ENCODE peak calls at places on chromosomes 7 and 10, in four cellular contexts. K is HepG2, J is right lobe of liver, T is Peyer's patch. A is an unnamed sample.

GRCh38 chr7:41779918-41780317 is 77.0 kb upstream of the INHBA start:
- DNase-seq in K (no peak), J (no peak), T (no peak), A (no peak)

GRCh38 chr10:18486444-18486843 is 164.9 kb downstream of the NSUN6 start:
- DNase-seq in K (no peak), J (no peak), T (no peak), A (no peak)

GRCh38 chr7:131197920-131198610 is 129.6 kb upstream of the MKLN1 start:
- DNase-seq in K (no peak), J (no peak), T (no peak), A (no peak)

GRCh38 chr7:32947420-32947983 is 9.7 kb upstream of the FKBP9 start:
- DNase-seq in K (no peak), J (no peak), T (no peak), A (no peak)

GRCh38 chr7:55366461-55367138 is 1.5 kb downstream of the LANCL2 start:
- DNase-seq in K (peak; percentile 25), J (no peak), T (no peak), A (no peak)

GRCh38 chr7:106273009-106273695 is 11.6 kb downstream of the NAMPT start:
- DNase-seq in K (no peak), J (no peak), T (no peak), A (no peak)

GRCh38 chr10:43254199-43254730 is 12.6 kb downstream of the RASGEF1A start:
- DNase-seq in K (no peak), J (peak; percentile 20), T (no peak), A (peak; percentile 11)

GRCh38 chr7:68224041-68224534 is 1227.5 kb downstream of the TYW1 start:
- DNase-seq in K (no peak), J (no peak), T (no peak), A (peak; percentile 9)

GRCh38 chr7:30984359-30985107 is 20.8 kb downstream of the GHRHR start:
- DNase-seq in K (no peak), J (no peak), T (peak; percentile 35), A (no peak)

GRCh38 chr10:93991596-93992284 is 2.0 kb upstream of the PLCE1 start:
- DNase-seq in K (peak; percentile 57), J (peak; percentile 50), T (no peak), A (peak; percentile 51)

GRCh38 chr7:154198481-154198880 is 146.3 kb downstream of the DPP6 start:
- DNase-seq in K (no peak), J (no peak), T (no peak), A (no peak)

GRCh38 chr7:158082761-158083160 is 504.9 kb downstream of the PTPRN2 start:
- DNase-seq in K (no peak), J (no peak), T (no peak), A (no peak)

GRCh38 chr7:87413951-87414381 is 61.5 kb downstream of the ABCB4 start:
- DNase-seq in K (no peak), J (no peak), T (no peak), A (peak; percentile 11)

GRCh38 chr10:70369498-70370018 is 12.9 kb downstream of the LRRC20 start:
- DNase-seq in K (no peak), J (no peak), T (no peak), A (no peak)

GRCh38 chr7:106282374-106282773 is 2.4 kb downstream of the NAMPT start:
- DNase-seq in K (peak; percentile 20), J (no peak), T (no peak), A (no peak)

GRCh38 chr10:6507311-6507710 is 72.8 kb downstream of the PRKCQ start:
- DNase-seq in K (no peak), J (no peak), T (no peak), A (no peak)

GRCh38 chr7:5695037-5695708 is 86.3 kb downstream of the RNF216 start:
- DNase-seq in K (no peak), J (no peak), T (no peak), A (no peak)
- TF ChIP-seq POLR2A in K (no peak), J (peak; percentile 17), T (peak; percentile 22), A (no peak)

GRCh38 chr7:121624922-121625321 is 228.8 kb upstream of the FAM3C start:
- DNase-seq in K (no peak), J (no peak), T (no peak), A (no peak)
- TF ChIP-seq CTCF in K (no peak), J (no peak), T (no peak), A (no peak)

GRCh38 chr10:131846224-131847101 is 54.3 kb upstream of the PPP2R2D start:
- DNase-seq in K (no peak), J (no peak), T (peak; percentile 31), A (no peak)
- TF ChIP-seq POLR2A in K (no peak), J (no peak), T (no peak), A (no peak)

GRCh38 chr10:78164687-78165086 is 131.0 kb downstream of the RPS24 start:
- DNase-seq in K (no peak), J (no peak), T (no peak), A (no peak)

GRCh38 chr10:78165172-78165571 is 131.5 kb downstream of the RPS24 start:
- DNase-seq in K (no peak), J (no peak), T (no peak), A (no peak)

GRCh38 chr10:78169214-78169613 is 135.6 kb downstream of the RPS24 start:
- DNase-seq in K (no peak), J (no peak), T (no peak), A (no peak)

GRCh38 chr10:78162867-78163266 is 129.2 kb downstream of the RPS24 start:
- DNase-seq in K (no peak), J (no peak), T (no peak), A (no peak)

GRCh38 chr10:78165617-78166016 is 132.0 kb downstream of the RPS24 start:
- DNase-seq in K (peak; percentile 60), J (no peak), T (no peak), A (no peak)
- TF ChIP-seq CTCF in K (peak; percentile 77), J (no peak), T (no peak), A (no peak)

GRCh38 chr7:99326408-99326782 is 697 bp downstream of the ARPC1A start:
- DNase-seq in K (no peak), J (no peak), T (no peak), A (no peak)

GRCh38 chr7:99331002-99331401 is 5.3 kb downstream of the ARPC1A start:
- DNase-seq in K (no peak), J (no peak), T (no peak), A (no peak)

GRCh38 chr7:99324966-99325596 is 617 bp upstream of the ARPC1A start:
- DNase-seq in K (no peak), J (no peak), T (no peak), A (no peak)

GRCh38 chr7:99324559-99324958 is 1.1 kb upstream of the ARPC1A start:
- DNase-seq in K (no peak), J (no peak), T (no peak), A (no peak)

DNA sequence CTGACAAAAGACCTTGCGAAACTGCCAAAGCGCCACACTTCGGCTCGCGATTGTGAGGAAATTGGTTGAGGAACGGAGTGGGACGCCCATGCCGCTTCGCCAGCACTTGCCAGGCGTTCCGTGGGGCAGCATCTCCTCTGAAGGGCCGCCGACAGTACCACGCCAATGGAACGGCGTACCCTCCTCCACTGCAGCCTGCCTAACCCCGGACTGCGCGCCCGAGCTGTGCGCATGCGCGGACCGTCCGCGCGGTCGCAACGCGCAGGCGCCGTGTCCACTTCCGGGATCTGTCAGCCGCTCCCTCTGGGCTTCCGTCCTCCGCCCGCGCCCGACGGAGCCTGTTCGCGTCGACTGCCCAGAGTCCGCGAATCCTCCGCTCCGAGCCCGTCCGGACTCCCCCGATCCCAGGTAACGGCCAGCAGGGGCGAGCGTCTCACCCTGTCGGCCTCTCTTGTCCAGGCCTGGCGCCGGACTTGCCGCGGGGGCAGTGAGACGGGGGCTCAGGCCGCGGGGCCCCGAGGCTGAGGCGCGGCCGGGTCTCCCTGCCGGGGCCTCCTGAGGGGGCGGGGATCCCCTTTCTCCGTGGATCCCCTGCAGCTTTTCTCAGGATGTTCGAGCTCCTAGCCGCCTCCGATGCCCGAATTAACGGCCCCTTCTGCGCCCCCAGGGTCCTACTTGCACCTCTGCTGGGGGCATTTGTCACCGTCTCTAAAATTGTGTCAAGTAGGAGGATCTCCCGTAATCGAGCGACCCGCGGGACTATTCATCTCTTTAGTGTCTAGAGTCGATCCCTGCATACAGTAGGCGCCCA is at the start of gene ARPC1A:
- DNase-seq in K (peak; percentile 90), J (peak; percentile 92), T (peak; percentile 96), A (peak; percentile 88)
- TF ChIP-seq POLR2A in K (peak; percentile 97), J (peak; percentile 80), T (peak; percentile 86), A (peak; percentile 60)

GRCh38 chr10:83312570-83312969 is 826.7 kb upstream of the GHITM start:
- DNase-seq in K (no peak), J (no peak), T (no peak), A (no peak)

GRCh38 chr10:83310688-83311087 is 828.6 kb upstream of the GHITM start:
- DNase-seq in K (no peak), J (no peak), T (no peak), A (no peak)
- TF ChIP-seq CTCF in K (no peak), J (no peak), T (no peak), A (no peak)

GRCh38 chr7:90710466-90710850 is 114.3 kb downstream of the CDK14 start:
- DNase-seq in K (no peak), J (no peak), T (no peak), A (no peak)

GRCh38 chr7:90708841-90709317 is 112.8 kb downstream of the CDK14 start:
- DNase-seq in K (peak; percentile 43), J (no peak), T (no peak), A (no peak)

GRCh38 chr7:90706067-90706716 is 110.1 kb downstream of the CDK14 start:
- DNase-seq in K (peak; percentile 2), J (no peak), T (no peak), A (no peak)

GRCh38 chr7:90713628-90714027 is 117.5 kb downstream of the CDK14 start:
- DNase-seq in K (no peak), J (no peak), T (no peak), A (no peak)

GRCh38 chr7:90709501-90710465 is 113.7 kb downstream of the CDK14 start:
- DNase-seq in K (no peak), J (no peak), T (no peak), A (no peak)
- TF ChIP-seq POLR2A in K (no peak), J (no peak), T (no peak), A (no peak)

A was measured in gastrocnemius medialis.